ENCODE peak calls at places on chromosomes 6 and 20, in four cellular contexts. Z is effector CD4-positive, alpha-beta T cell; H is mucosa of gallbladder; M is substantia nigra. D is an unnamed sample.

GRCh38 chr20:25246182-25246943 is 1.5 kb upstream of the PYGB start:
- DNase-seq in Z (no peak), H (no peak), M (no peak), D (no peak)

GRCh38 chr6:79538481-79538971 is 1.3 kb upstream of the LCA5 start:
- DNase-seq in Z (no peak), H (no peak), M (no peak), D (no peak)

GRCh38 chr6:118419448-118420394 is 128.4 kb upstream of the PLN start:
- DNase-seq in Z (no peak), H (no peak), M (no peak), D (no peak)

GRCh38 chr6:167292301-167293087 is 1.4 kb downstream of the UNC93A start:
- DNase-seq in Z (no peak), H (no peak), M (no peak), D (no peak)

GRCh38 chr6:80607814-80608391 is 501.4 kb downstream of the BCKDHB start:
- DNase-seq in Z (no peak), H (peak), M (no peak), D (no peak)

GRCh38 chr6:12474167-12475140 is 184.3 kb downstream of the EDN1 start:
- DNase-seq in Z (no peak), H (no peak), M (no peak), D (no peak)

GRCh38 chr6:78864957-78865356 is 2.4 kb upstream of the IRAK1BP1 start:
- DNase-seq in Z (no peak), H (no peak), M (no peak), D (no peak)

GRCh38 chr6:157669747-157670216 is 153.3 kb upstream of the SNX9 start:
- DNase-seq in Z (no peak), H (peak), M (no peak), D (peak)

GRCh38 chr6:35417979-35418661 is 34.0 kb upstream of the FANCE start:
- DNase-seq in Z (no peak), H (no peak), M (no peak), D (no peak)

GRCh38 chr6:97059473-97059872 is 134.9 kb downstream of the KLHL32 start:
- DNase-seq in Z (no peak), H (no peak), M (no peak), D (no peak)

GRCh38 chr20:54476336-54476928 is 1.0 kb downstream of the DOK5 start:
- DNase-seq in Z (no peak), H (no peak), M (no peak), D (no peak)

GRCh38 chr6:30990422-30991086 is 7.0 kb downstream of the MUC21 start:
- DNase-seq in Z (no peak), H (no peak), M (no peak), D (no peak)